ENCODE peak calls at places on chromosomes 4 and X, in nine cellular contexts. X is AG10803, C is A549, N is cardiac muscle cell, A is foreskin fibroblast, M is brain microvascular endothelial cell, L is Caco-2, V is SK-N-SH, H is tibial nerve. W is an unnamed sample.
A peak's percentile ranks its signal among the peaks of the same experiment; 100 is the strongest.

GRCh38 chr4:189519189-189519588 is 421.5 kb upstream of the FRG1 start:
- DNase-seq in X (no peak), C (no peak), N (no peak), A (no peak), M (no peak), L (no peak), V (no peak), H (no peak), W (no peak)

GRCh38 chr4:1357356-1358248 is 10.6 kb downstream of the UVSSA start:
- DNase-seq in X (no peak), C (no peak), N (no peak), A (no peak), M (no peak), L (no peak), V (no peak), H (no peak), W (no peak)

GRCh38 chrX:130385520-130385919 is at the start of gene GPR119:
- DNase-seq in X (no peak), C (no peak), N (no peak), A (no peak), M (no peak), L (no peak), V (no peak), H (no peak), W (no peak)

GRCh38 chr4:101865501-101866062 is 75.1 kb downstream of the BANK1 start:
- DNase-seq in X (peak; percentile 61), C (peak; percentile 89), N (no peak), A (peak; percentile 24), M (peak; percentile 35), L (peak; percentile 71), V (no peak), H (no peak), W (no peak)

GRCh38 chrX:129540725-129541184 is 696 bp downstream of the OCRL start:
- DNase-seq in X (peak; percentile 28), C (peak; percentile 18), N (no peak), A (peak; percentile 16), M (no peak), L (no peak), V (no peak), H (no peak), W (no peak)

GRCh38 chrX:19272452-19272851 is 71.3 kb upstream of the PDHA1 start:
- DNase-seq in X (peak; percentile 6), C (no peak), N (peak; percentile 2), A (peak; percentile 3), M (no peak), L (no peak), V (no peak), H (no peak), W (no peak)

GRCh38 chr4:165454426-165454825 is 75.6 kb downstream of the CPE start:
- DNase-seq in X (no peak), C (no peak), N (no peak), A (no peak), M (no peak), L (no peak), V (no peak), H (no peak), W (no peak)

GRCh38 chr4:8585186-8585585 is 5.0 kb downstream of the GPR78 start:
- DNase-seq in X (no peak), C (no peak), N (no peak), A (no peak), M (no peak), L (peak; percentile 39), V (no peak), H (no peak), W (no peak)

GRCh38 chrX:100512471-100512870 is 72.3 kb upstream of the TNMD start:
- DNase-seq in X (peak; percentile 1), C (peak; percentile 1), N (peak; percentile 8), A (peak; percentile 23), M (no peak), L (no peak), V (peak; percentile 32), H (no peak), W (no peak)

GRCh38 chr4:142567199-142567598 is 278.9 kb downstream of the INPP4B start:
- DNase-seq in X (no peak), C (peak; percentile 47), N (no peak), A (no peak), M (no peak), L (peak; percentile 49), V (no peak), H (no peak), W (no peak)

GRCh38 chrX:18984381-18985185 is 669 bp upstream of the PHKA2 start:
- DNase-seq in X (peak; percentile 65), C (peak; percentile 86), N (peak; percentile 77), A (peak; percentile 87), M (peak; percentile 55), L (peak; percentile 86), V (peak; percentile 91), H (peak; percentile 49), W (no peak)

GRCh38 chr4:46389301-46389761 is 597 bp downstream of the GABRA2 start:
- DNase-seq in X (no peak), C (no peak), N (peak; percentile 25), A (no peak), M (no peak), L (peak; percentile 36), V (peak; percentile 15), H (no peak), W (no peak)

GRCh38 chr4:185837415-185838103 is 25.6 kb upstream of the SORBS2 start:
- DNase-seq in X (no peak), C (no peak), N (no peak), A (no peak), M (no peak), L (no peak), V (no peak), H (no peak), W (no peak)

GRCh38 chrX:12771445-12772069 is 19.7 kb upstream of the PRPS2 start:
- DNase-seq in X (peak; percentile 16), C (peak; percentile 73), N (peak; percentile 65), A (peak; percentile 57), M (peak; percentile 13), L (peak; percentile 39), V (peak; percentile 25), H (no peak), W (no peak)

GRCh38 chr4:65401083-65401482 is 269.2 kb downstream of the EPHA5 start:
- DNase-seq in X (no peak), C (no peak), N (no peak), A (no peak), M (no peak), L (no peak), V (no peak), H (no peak), W (no peak)
- TF ChIP-seq CTCF in X (no peak), C (no peak), N (no peak), A (no peak), M (no peak), L (no peak), V (no peak), H (no peak), W (no peak)

GRCh38 chr4:156942991-156943390 is 28.6 kb downstream of the PDGFC start:
- DNase-seq in X (no peak), C (no peak), N (no peak), A (no peak), M (no peak), L (no peak), V (no peak), H (no peak), W (no peak)

GRCh38 chr4:156939801-156940200 is 31.8 kb downstream of the PDGFC start:
- DNase-seq in X (peak; percentile 36), C (no peak), N (no peak), A (no peak), M (no peak), L (no peak), V (no peak), H (no peak), W (no peak)

GRCh38 chr4:156945532-156945931 is 26.1 kb downstream of the PDGFC start:
- DNase-seq in X (peak; percentile 41), C (no peak), N (no peak), A (peak; percentile 53), M (no peak), L (no peak), V (no peak), H (no peak), W (no peak)

GRCh38 chr4:156939151-156939550 is 32.4 kb downstream of the PDGFC start:
- DNase-seq in X (no peak), C (no peak), N (no peak), A (no peak), M (no peak), L (no peak), V (no peak), H (no peak), W (no peak)

DNA sequence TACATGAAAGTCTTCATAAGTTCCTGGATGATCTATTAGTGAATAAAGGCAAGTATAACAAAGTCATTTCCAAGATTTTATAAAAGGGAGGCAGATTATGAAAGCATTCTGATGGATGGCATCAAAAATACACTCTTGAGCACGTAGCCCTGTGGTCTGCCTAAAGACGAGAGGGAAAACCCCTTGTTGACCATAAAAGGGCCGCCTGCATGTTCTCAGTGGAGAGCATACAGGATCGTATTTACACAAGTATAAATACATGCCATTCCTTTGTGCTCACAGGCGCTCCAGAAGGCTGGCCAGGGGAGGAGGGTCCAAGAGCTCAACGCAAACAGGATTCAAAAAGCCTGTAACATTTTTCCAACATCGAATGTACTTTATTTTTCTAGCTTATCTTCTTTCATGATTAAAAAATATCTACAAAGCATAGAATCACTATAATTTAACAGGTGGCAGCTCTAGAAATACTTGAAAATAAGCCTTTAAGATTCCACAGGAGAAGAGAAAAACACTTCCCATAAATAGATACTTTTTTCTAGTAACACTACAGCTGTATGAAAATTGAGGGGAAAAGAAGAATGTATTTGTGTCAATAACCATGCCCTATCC is 29.6 kb downstream of the PDGFC start:
- DNase-seq in X (peak; percentile 75), C (peak; percentile 78), N (peak; percentile 88), A (peak; percentile 94), M (peak; percentile 97), L (peak; percentile 89), V (no peak), H (no peak), W (peak; percentile 79)
- H3K4me3 ChIP-seq in X (no peak overlapping the region), C (no peak overlapping the region), N (no peak overlapping the region), A (no peak overlapping the region), M (no peak overlapping the region), L (no peak overlapping the region), V (peak overlapping the region; percentile 31), H (no peak overlapping the region), W (peak overlapping the region; percentile 3)

GRCh38 chr4:131635191-131635590 is 1513.9 kb upstream of the PCDH10 start:
- DNase-seq in X (no peak), C (peak; percentile 1), N (no peak), A (no peak), M (no peak), L (no peak), V (no peak), H (no peak), W (no peak)

GRCh38 chr4:131632877-131633276 is 1516.2 kb upstream of the PCDH10 start:
- DNase-seq in X (no peak), C (no peak), N (no peak), A (no peak), M (no peak), L (no peak), V (no peak), H (no peak), W (no peak)

GRCh38 chr4:131644619-131645018 is 1504.5 kb upstream of the PCDH10 start:
- DNase-seq in X (no peak), C (peak; percentile 42), N (peak; percentile 76), A (peak; percentile 5), M (no peak), L (peak; percentile 33), V (peak; percentile 2), H (no peak), W (peak; percentile 16)

GRCh38 chr4:131638776-131639175 is 1510.3 kb upstream of the PCDH10 start:
- DNase-seq in X (no peak), C (no peak), N (no peak), A (peak; percentile 1), M (no peak), L (no peak), V (no peak), H (no peak), W (no peak)
- TF ChIP-seq CTCF in X (no peak), C (no peak), N (no peak), A (no peak), M (no peak), L (no peak), V (no peak), H (no peak), W (no peak)

GRCh38 chr4:3387154-3387942 is 54.4 kb upstream of the HGFAC start:
- DNase-seq in X (no peak), C (no peak), N (no peak), A (no peak), M (no peak), L (no peak), V (no peak), H (no peak), W (no peak)
- H3K4me3 ChIP-seq in X (peak overlapping the region; percentile 16), C (no peak overlapping the region), N (no peak overlapping the region), A (peak overlapping the region; percentile 26), M (peak overlapping the region; percentile 22), L (no peak overlapping the region), V (no peak overlapping the region), H (no peak overlapping the region), W (peak overlapping the region; percentile 62)